ENCODE peak calls at places on chromosomes 16 and 17, in six cellular contexts. Y is IMR-90, M is neuronal stem cell, G is mesenchymal stem cell, I is H1, B is trophoblast cell. X is an unnamed sample.

GRCh38 chr16:86628614-86629013 is 50.3 kb downstream of the FOXL1 start:
- DNase-seq in Y (peak), G (peak), M (no peak), I (no peak), B (peak), X (no peak)

GRCh38 chr17:78993241-78993956 is 13.7 kb upstream of the LGALS3BP start:
- DNase-seq in I (no peak), G (peak), M (peak), Y (peak), B (peak), X (peak)

GRCh38 chr16:88619859-88620655 is 18.3 kb upstream of the IL17C start:
- DNase-seq in M (no peak), I (no peak), G (peak), B (no peak), Y (peak), X (no peak)

GRCh38 chr16:56950881-56951771 is 10.6 kb upstream of the CETP start:
- DNase-seq in M (peak), B (peak), I (no peak), Y (peak), G (peak), X (peak)

GRCh38 chr16:89070590-89070989 is 23.1 kb upstream of the ACSF3 start:
- DNase-seq in B (no peak), M (no peak), G (no peak), Y (no peak), I (no peak), X (no peak)

GRCh38 chr17:206941-207560 is 25.6 kb upstream of the DOC2B start:
- DNase-seq in M (no peak), Y (no peak), I (no peak), B (no peak), G (no peak), X (no peak)

GRCh38 chr16:49855280-49855821 is 561 bp downstream of the ZNF423 start:
- DNase-seq in M (peak), G (peak), I (peak), Y (peak), B (peak), X (peak)

GRCh38 chr17:61340431-61340830 is 59.2 kb upstream of the TBX2 start:
- DNase-seq in G (no peak), B (no peak), M (no peak), I (no peak), Y (peak), X (no peak)

GRCh38 chr17:9237661-9238301 is 216.5 kb downstream of the NTN1 start:
- DNase-seq in G (no peak), I (no peak), B (peak), M (peak), Y (no peak), X (peak)

GRCh38 chr16:775236-775796 is 12.9 kb downstream of the RPUSD1 start:
- DNase-seq in M (no peak), I (no peak), G (no peak), B (no peak), Y (no peak), X (no peak)

GRCh38 chr17:17079336-17079735 is 37.1 kb downstream of the MPRIP start:
- DNase-seq in Y (no peak), G (no peak), M (no peak), I (no peak), B (no peak), X (peak)

GRCh38 chr16:67537270-67537635 is 8.6 kb downstream of the RIPOR1 start:
- DNase-seq in G (peak), M (no peak), I (no peak), Y (peak), B (peak), X (peak)

GRCh38 chr17:1182831-1183578 is 3.2 kb upstream of the ABR start:
- DNase-seq in G (no peak), M (no peak), B (no peak), I (no peak), Y (no peak), X (no peak)

GRCh38 chr16:89720520-89720858 is 209 bp downstream of the VPS9D1 start:
- DNase-seq in I (no peak), Y (no peak), B (no peak), M (peak), G (peak), X (peak)

GRCh38 chr16:73040136-73040535 is 7.8 kb downstream of the ZFHX3 start:
- DNase-seq in G (no peak), Y (no peak), I (no peak), M (no peak), B (no peak), X (peak)

GRCh38 chr17:71287246-71287828 is 833.5 kb upstream of the SOX9 start:
- DNase-seq in M (no peak), B (no peak), I (no peak), G (no peak), Y (no peak), X (peak)

GRCh38 chr17:62581769-62582168 is 45.7 kb upstream of the MRC2 start:
- DNase-seq in B (no peak), M (no peak), Y (no peak), I (no peak), G (no peak), X (no peak)

GRCh38 chr16:67663151-67663876 is 2.6 kb downstream of the PARD6A start:
- DNase-seq in M (no peak), I (no peak), G (peak), Y (no peak), B (no peak), X (peak)

GRCh38 chr17:2023692-2024571 is 1.2 kb downstream of the RTN4RL1 start:
- DNase-seq in G (peak), I (peak), Y (peak), M (peak), B (peak), X (peak)

GRCh38 chr17:1082579-1082978 is 85.7 kb downstream of the TIMM22 start:
- DNase-seq in M (no peak), I (no peak), B (no peak), Y (peak), G (no peak), X (no peak)

GRCh38 chr16:57255686-57256415 is 10.8 kb downstream of the ARL2BP start:
- DNase-seq in Y (no peak), B (no peak), M (no peak), I (no peak), G (no peak), X (no peak)

GRCh38 chr16:8855051-8855786 is 13.6 kb downstream of the CARHSP1 start:
- DNase-seq in G (no peak), I (no peak), M (no peak), B (no peak), Y (no peak), X (no peak)

GRCh38 chr16:728131-728889 is 1.4 kb downstream of the HAGHL start:
- DNase-seq in G (peak), B (peak), M (no peak), I (no peak), Y (peak), X (peak)

GRCh38 chr17:53032861-53033271 is 789.9 kb upstream of the KIF2B start:
- DNase-seq in I (peak), M (peak), B (peak), Y (peak), G (peak), X (peak)

GRCh38 chr16:66901626-66902025 is 17.1 kb downstream of the CDH16 start:
- DNase-seq in M (no peak), B (no peak), G (no peak), I (no peak), Y (no peak), X (no peak)

GRCh38 chr17:8700546-8700945 is 44.1 kb downstream of the CCDC42 start:
- DNase-seq in I (no peak), B (no peak), Y (no peak), M (no peak), G (no peak), X (no peak)

GRCh38 chr16:8644513-8645140 is 23.1 kb downstream of the METTL22 start:
- DNase-seq in G (no peak), M (no peak), Y (no peak), B (no peak), I (no peak), X (no peak)

GRCh38 chr17:28427372-28427771 is 21.4 kb upstream of the SLC46A1 start:
- DNase-seq in G (no peak), I (no peak), B (no peak), M (no peak), Y (peak), X (no peak)

GRCh38 chr17:413016-413350 is 60.4 kb upstream of the RPH3AL start:
- DNase-seq in I (no peak), B (no peak), M (no peak), Y (no peak), G (no peak), X (no peak)

GRCh38 chr16:50692999-50693781 is at the start of gene NOD2:
- DNase-seq in M (peak), Y (no peak), B (peak), I (no peak), G (no peak), X (peak)

GRCh38 chr16:56932588-56933265 is 785 bp downstream of the HERPUD1 start:
- DNase-seq in B (peak), M (peak), G (peak), Y (peak), I (no peak), X (peak)

GRCh38 chr17:10021239-10021638 is 116.2 kb upstream of the RCVRN start:
- DNase-seq in B (peak), Y (peak), G (peak), I (no peak), M (no peak), X (no peak)

DNA sequence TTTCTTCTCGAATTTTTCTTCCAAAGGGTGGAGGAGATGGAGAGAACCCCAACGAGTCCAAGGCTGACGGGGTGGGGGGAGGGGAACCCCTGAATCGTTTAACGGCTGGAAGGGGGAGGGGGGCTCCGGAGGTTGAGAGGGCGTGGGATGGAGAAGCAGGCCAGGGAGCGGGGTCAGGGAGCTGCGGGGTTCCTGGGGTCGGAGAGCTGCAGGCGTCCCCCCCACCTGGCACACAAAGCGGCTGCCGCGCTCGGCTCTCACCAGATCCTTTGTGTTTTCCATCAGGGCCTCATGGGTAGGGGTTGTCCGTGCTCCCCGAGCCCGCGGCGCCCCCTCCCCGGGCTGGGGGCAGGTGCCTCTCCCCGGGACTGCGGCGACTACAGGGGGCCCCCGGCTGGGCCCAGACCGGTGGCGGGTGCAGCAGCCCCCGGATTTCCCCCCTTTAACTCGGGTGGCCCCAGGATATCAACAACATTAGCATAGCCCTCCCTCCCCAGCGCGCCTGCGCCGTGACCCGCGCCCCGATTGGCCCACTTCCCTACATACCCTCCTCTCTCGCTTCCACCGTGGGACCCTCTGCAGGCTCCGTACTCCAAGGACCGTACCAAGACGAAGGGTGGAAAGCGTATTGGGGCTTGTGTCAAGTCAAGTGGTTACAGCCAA is at the start of gene MBTD1:
- DNase-seq in B (peak), Y (peak), I (peak), M (no peak), G (peak), X (peak)
- H3K4ac ChIP-seq in B (peak), Y (peak), I (peak), M (peak), G (peak), X (peak)

DNA sequence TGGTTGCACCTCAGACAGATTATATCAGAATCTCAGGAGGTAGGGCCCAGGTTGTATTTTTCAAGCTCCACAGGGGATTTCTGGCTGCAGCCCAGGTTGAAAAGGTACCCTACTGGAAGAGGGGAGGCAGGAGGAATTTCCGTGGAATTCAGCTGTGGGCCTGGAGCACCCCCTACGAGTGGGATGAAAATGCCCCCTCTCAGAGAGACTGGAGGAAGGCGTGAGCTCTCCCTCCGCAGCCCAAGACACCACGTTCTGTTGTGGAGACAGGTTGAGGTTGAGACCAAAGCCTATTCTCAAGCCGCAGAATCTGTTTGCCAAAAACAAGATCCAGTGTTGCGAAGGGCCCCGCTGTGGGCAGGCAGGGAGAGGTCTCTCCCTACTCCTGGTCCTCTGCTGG is 102.0 kb downstream of the CCDC182 start:
- DNase-seq in G (no peak), I (no peak), M (no peak), B (no peak), Y (no peak), X (no peak)
- H3K4me3 ChIP-seq in G (no peak), I (no peak), M (no peak), B (no peak), Y (no peak), X (no peak)

GRCh38 chr17:83084621-83085056 is 5.2 kb downstream of the METRNL start:
- DNase-seq in I (no peak), Y (no peak), M (no peak), B (no peak), G (no peak), X (no peak)

GRCh38 chr17:83082899-83083367 is 3.5 kb downstream of the METRNL start:
- DNase-seq in M (no peak), I (no peak), G (no peak), B (no peak), Y (no peak), X (peak)

GRCh38 chr17:83084214-83084613 is 4.8 kb downstream of the METRNL start:
- DNase-seq in G (no peak), I (no peak), Y (no peak), M (no peak), B (no peak), X (no peak)

GRCh38 chr17:83082435-83082834 is 3.0 kb downstream of the METRNL start:
- DNase-seq in Y (no peak), I (no peak), B (no peak), G (no peak), M (no peak), X (no peak)

DNA sequence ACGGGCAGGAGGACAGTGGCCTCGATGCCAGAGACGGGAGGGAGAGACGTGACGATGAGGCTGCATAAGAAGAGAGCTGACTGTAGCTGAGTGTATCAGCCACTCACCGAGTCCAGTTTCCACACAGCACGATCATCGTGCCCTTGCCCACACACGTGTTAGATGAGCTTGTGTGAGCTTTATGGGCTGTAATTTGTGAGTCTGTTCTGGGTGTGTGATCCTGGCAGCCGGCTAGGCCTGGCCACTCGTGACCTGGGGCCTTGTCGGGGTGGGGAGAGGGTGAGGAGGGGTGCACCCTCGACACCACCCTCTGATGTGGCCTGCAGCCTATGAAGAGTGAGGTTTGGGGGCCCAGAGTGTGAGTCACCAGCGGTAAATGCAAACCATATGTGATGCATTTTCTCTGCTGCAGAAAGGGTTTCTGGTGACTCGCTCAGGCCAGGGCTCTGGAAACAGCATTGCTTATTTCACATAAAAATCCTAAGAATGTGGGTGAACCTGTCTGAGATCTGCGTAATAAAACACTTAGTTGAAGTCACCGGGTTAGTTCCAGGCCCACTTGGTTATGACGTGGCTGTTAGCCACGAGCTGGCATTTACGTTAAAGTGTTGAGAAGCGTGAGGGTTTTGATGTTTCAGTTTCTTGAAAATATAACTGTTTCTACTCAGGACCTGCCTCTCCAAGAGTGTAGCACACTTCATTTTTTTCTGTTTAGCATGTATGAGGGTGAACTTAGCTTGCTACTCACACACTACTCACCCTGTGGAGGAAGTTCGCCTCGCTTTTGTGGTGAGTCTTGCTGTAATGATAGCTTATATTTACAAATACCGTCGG is 4.2 kb downstream of the METRNL start:
- DNase-seq in Y (peak), B (peak), I (peak), G (peak), M (no peak), X (peak)
- H3K4ac ChIP-seq in Y (peak), B (peak), I (peak), G (no peak), M (no peak), X (no peak)

GRCh38 chr17:51731941-51732722 is 426.4 kb downstream of the CA10 start:
- DNase-seq in Y (no peak), G (no peak), M (no peak), B (no peak), I (no peak), X (peak)
- H3K4me3 ChIP-seq in Y (no peak), G (no peak), M (no peak), B (no peak), I (no peak), X (no peak)

X was measured in mesendoderm.